ENCODE peak calls at places on chromosome 18, in four cellular contexts. Z is A549, K is K562, V is WTC11. W is an unnamed sample.

GRCh38 chr18:49277395-49278036 is 182.9 kb downstream of the DYM start:
- DNase-seq in Z (no peak), K (no peak), V (no peak), W (no peak)

GRCh38 chr18:34506198-34506597 is 203.9 kb upstream of the DTNA start:
- DNase-seq in Z (no peak), K (no peak), V (no peak), W (no peak)

GRCh38 chr18:75120521-75120920 is 88.4 kb downstream of the PTGR3 start:
- DNase-seq in Z (no peak), K (no peak), V (no peak), W (no peak)

GRCh38 chr18:10588975-10589374 is 63.1 kb downstream of the NAPG start:
- DNase-seq in Z (no peak), K (peak), V (no peak), W (no peak)

GRCh38 chr18:74113711-74114110 is 33.9 kb downstream of the FBXO15 start:
- DNase-seq in Z (no peak), K (no peak), V (no peak), W (no peak)

GRCh38 chr18:12088731-12089375 is 4.8 kb upstream of the ANKRD62 start:
- DNase-seq in Z (no peak), K (no peak), V (no peak), W (no peak)

GRCh38 chr18:28729321-28729720 is 552.4 kb upstream of the CDH2 start:
- DNase-seq in Z (no peak), K (no peak), V (no peak), W (peak)

GRCh38 chr18:4638680-4639079 is 183.6 kb upstream of the DLGAP1 start:
- DNase-seq in Z (no peak), K (no peak), V (no peak), W (no peak)

GRCh38 chr18:3524706-3525105 is 74.7 kb downstream of the TGIF1 start:
- DNase-seq in Z (no peak), K (no peak), V (no peak), W (no peak)

GRCh38 chr18:48665654-48666053 is 126.8 kb downstream of the CTIF start:
- DNase-seq in Z (no peak), K (no peak), V (no peak), W (no peak)

GRCh38 chr18:9758624-9759075 is 50.5 kb downstream of the RAB31 start:
- DNase-seq in Z (no peak), K (no peak), V (no peak), W (no peak)

GRCh38 chr18:46715062-46715461 is 41.8 kb downstream of the ST8SIA5 start:
- DNase-seq in Z (no peak), K (no peak), V (peak), W (no peak)

GRCh38 chr18:2901405-2901989 is 54.7 kb downstream of the EMILIN2 start:
- DNase-seq in Z (no peak), K (no peak), V (no peak), W (no peak)

GRCh38 chr18:57998461-57998860 is 45.6 kb upstream of the NEDD4L start:
- DNase-seq in Z (peak), K (no peak), V (no peak), W (no peak)

GRCh38 chr18:58863539-58864145 is 1.0 kb upstream of the ZNF532 start:
- DNase-seq in Z (peak), K (no peak), V (peak), W (peak)

GRCh38 chr18:36697905-36698304 is 130.9 kb downstream of the TPGS2 start:
- DNase-seq in Z (no peak), K (no peak), V (no peak), W (no peak)

GRCh38 chr18:69291755-69292154 is 108.9 kb upstream of the DOK6 start:
- DNase-seq in Z (no peak), K (no peak), V (no peak), W (no peak)

GRCh38 chr18:23384778-23385736 is 68.0 kb upstream of the RIOK3 start:
- DNase-seq in Z (no peak), K (no peak), V (no peak), W (no peak)

GRCh38 chr18:67682516-67682915 is 166.0 kb upstream of the DSEL start:
- DNase-seq in Z (no peak), K (no peak), V (no peak), W (no peak)

GRCh38 chr18:30572214-30572613 is 470.3 kb downstream of the DSC3 start:
- DNase-seq in Z (no peak), K (no peak), V (no peak), W (no peak)

GRCh38 chr18:35510071-35511010 is 12.6 kb upstream of the INO80C start:
- DNase-seq in Z (no peak), K (no peak), V (no peak), W (no peak)

GRCh38 chr18:56598422-56598821 is 40.0 kb downstream of the TXNL1 start:
- DNase-seq in Z (no peak), K (no peak), V (no peak), W (no peak)

GRCh38 chr18:34783485-34783884 is 73.4 kb downstream of the DTNA start:
- DNase-seq in Z (no peak), K (no peak), V (no peak), W (no peak)

GRCh38 chr18:63890950-63891304 is 3.4 kb downstream of the SERPINB2 start:
- DNase-seq in Z (peak), K (no peak), V (no peak), W (peak)

GRCh38 chr18:50159654-50160046 is 35.3 kb downstream of the MYO5B start:
- DNase-seq in Z (no peak), K (no peak), V (no peak), W (no peak)

GRCh38 chr18:57787068-57787682 is 15.9 kb downstream of the ATP8B1 start:
- DNase-seq in Z (no peak), K (no peak), V (no peak), W (peak)

GRCh38 chr18:9753863-9754262 is 45.8 kb downstream of the RAB31 start:
- DNase-seq in Z (peak), K (no peak), V (no peak), W (no peak)

GRCh38 chr18:46719388-46719787 is 37.5 kb downstream of the ST8SIA5 start:
- DNase-seq in Z (no peak), K (no peak), V (no peak), W (no peak)

GRCh38 chr18:58056847-58057246 is 12.8 kb downstream of the NEDD4L start:
- DNase-seq in Z (no peak), K (no peak), V (no peak), W (no peak)

GRCh38 chr18:70985948-70986347 is 697.1 kb downstream of the SOCS6 start:
- DNase-seq in Z (no peak), K (no peak), V (no peak), W (no peak)

GRCh38 chr18:75088622-75089211 is 120.2 kb downstream of the PTGR3 start:
- DNase-seq in Z (no peak), K (no peak), V (no peak), W (no peak)

GRCh38 chr18:12252061-12252460 is 2.1 kb upstream of the CIDEA start:
- DNase-seq in Z (no peak), K (no peak), V (no peak), W (no peak)

GRCh38 chr18:79210002-79210910 is 141.1 kb downstream of the ATP9B start:
- DNase-seq in Z (no peak), K (no peak), V (no peak), W (no peak)

GRCh38 chr18:79206444-79206843 is 137.2 kb downstream of the ATP9B start:
- DNase-seq in Z (no peak), K (no peak), V (no peak), W (no peak)

GRCh38 chr18:79216176-79216575 is 147.0 kb downstream of the ATP9B start:
- DNase-seq in Z (no peak), K (no peak), V (no peak), W (no peak)

GRCh38 chr18:79208882-79209281 is 139.7 kb downstream of the ATP9B start:
- DNase-seq in Z (no peak), K (no peak), V (no peak), W (no peak)

DNA sequence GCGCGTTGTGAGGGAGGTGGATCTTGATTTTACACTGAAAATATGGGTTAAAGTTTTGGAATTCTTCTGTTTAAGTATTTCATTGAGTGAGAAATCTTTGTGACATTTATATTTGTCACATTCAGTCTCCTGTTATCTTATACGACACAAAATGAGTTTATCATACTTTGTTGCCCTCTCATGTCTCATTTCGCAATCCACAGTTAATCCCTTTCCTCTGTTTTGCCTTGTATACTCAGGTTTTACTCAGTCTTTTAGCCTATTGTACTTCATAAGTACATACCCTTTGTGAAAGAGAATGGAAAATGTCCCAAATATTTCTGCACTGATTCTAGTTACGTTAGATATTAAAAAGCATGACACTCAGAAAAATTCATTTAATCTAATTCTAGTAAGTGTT is 142.7 kb downstream of the ATP9B start:
- DNase-seq in Z (no peak), K (no peak), V (no peak), W (no peak)
- TF ChIP-seq JUN in Z (no peak), K (no peak), V (no peak), W (no peak)

DNA sequence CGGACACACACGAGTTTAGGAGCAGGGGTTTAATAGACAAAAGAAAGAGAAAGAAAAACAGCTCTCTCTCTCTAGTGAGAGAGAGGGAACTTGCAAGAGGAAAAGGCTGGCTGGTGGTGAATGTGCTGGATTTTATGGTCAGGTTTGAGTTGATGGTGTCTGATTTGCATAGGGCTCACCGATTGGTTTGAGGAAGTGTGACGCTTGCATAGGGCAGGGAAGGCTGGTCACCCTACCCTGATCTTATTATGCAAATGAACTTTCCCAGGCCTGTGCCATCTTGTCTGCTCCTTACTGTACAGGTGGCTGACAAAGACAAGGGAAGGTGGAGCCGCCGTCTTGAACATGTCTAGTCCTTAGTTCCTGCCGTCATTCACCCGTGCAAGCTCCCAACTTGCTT is 408.9 kb downstream of the RIT2 start:
- DNase-seq in Z (peak), K (no peak), V (no peak), W (no peak)
- TF ChIP-seq JUN in Z (no peak), K (no peak), V (no peak), W (no peak)

DNA sequence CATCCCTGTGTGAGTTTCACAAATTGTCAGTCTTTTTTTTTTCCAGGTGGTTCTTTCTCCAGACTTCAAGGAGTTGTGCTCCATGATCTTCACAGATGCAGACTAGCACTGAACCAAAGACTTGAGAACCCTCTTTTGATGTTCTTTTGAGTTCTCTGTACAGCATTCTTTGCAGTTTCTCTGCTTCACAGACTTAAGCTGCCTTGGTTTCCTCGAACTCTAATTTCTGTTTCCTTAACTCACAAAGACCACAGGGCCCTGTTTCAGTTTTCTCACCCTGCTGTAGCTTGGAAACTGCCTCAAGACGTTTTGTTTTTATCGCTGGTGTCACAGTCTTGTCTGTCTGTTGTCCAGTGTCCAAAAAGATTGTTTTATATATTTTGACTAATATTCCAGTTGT is 96.8 kb upstream of the MC4R start:
- DNase-seq in Z (no peak), K (no peak), V (no peak), W (no peak)
- TF ChIP-seq JUN in Z (no peak), K (no peak), V (no peak), W (no peak)

DNA sequence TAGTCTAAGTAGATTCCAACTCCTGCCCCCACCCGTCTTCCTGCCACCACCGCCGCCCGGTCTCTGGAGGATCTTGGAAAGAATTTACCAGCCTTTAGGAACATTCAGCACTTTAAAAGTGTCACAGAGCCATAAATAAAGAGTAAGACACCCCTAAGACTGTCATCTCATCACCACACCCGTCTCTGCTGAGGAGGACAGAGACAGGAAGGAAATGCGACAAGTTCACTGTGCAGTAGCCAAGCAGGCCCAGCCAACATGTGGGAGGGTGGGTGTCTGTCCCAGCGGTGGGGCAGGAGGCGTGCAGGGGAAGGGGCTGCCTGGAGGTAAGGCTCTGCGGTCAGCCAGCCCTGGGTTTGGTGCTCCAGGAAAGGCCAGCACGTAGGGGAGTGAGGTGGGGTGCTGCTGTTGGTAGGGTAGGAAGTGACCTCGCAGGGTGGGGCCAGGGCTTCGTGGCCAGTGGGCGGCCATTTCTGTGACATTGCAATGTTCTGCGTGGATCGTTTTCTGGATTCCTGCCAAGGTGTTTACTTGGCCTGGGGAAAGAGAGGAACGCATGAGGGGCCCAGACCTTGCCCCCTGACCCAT is 111.6 kb downstream of the FAM210A start:
- DNase-seq in Z (no peak), K (no peak), V (no peak), W (no peak)
- TF ChIP-seq JUN in Z (no peak), K (no peak), V (no peak), W (no peak)

DNA sequence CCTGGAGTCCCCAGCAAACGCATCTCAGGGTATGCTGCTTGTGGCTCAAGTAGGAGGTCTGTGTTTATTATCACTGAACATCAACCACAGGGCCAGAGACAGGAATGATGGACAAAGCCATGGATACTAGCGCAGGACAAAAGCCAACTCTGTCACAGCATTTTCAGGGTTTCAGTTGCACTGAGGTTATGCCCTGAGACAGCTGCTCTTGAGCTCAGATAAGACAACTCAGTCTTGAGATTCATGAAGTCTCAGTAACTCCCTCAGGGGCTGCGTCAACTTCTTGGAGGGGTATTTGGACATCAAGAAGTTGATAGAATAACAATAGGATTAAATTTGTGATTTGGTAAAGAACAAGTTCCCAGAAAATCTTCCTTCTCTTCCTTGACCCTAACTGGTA is 287.0 kb upstream of the SLC14A2 start:
- DNase-seq in Z (no peak), K (no peak), V (no peak), W (no peak)
- TF ChIP-seq JUN in Z (no peak), K (no peak), V (no peak), W (no peak)

GRCh38 chr18:77208969-77209368 is 40.7 kb upstream of the GALR1 start:
- DNase-seq in Z (no peak), K (no peak), V (no peak), W (peak)
- TF ChIP-seq JUN in Z (no peak), K (no peak), V (no peak), W (no peak)

GRCh38 chr18:32771169-32771751 is 1.6 kb downstream of the KLHL14 start:
- DNase-seq in Z (no peak), K (no peak), V (peak), W (no peak)
- TF ChIP-seq JUN in Z (no peak), K (no peak), V (no peak), W (no peak)

W was measured in endothelial cell of umbilical vein.